ENCODE peak calls at places on chromosome 13, in nine cellular contexts. One of them, this sample, is unnamed.

GRCh38 chr13:110646442-110647364 is 31.4 kb downstream of the NAXD start:
- DNase-seq in heart left ventricle: no peak
- DNase-seq in endodermal cell: peak
- DNase-seq in astrocyte of the cerebellum: no peak
- DNase-seq in activated B cell treated with CpG ODN at 0.5 μM for 24 hours: no peak
- DNase-seq in nephron progenitor cell: no peak
- DNase-seq in AG09309: no peak
- DNase-seq in heart right ventricle: no peak
- DNase-seq in pancreas: no peak
- DNase-seq in this sample: no peak

GRCh38 chr13:110250258-110250891 is 56.6 kb downstream of the COL4A1 start:
- DNase-seq in AG09309: no peak
- DNase-seq in heart right ventricle: peak
- DNase-seq in activated B cell treated with CpG ODN at 0.5 μM for 24 hours: no peak
- DNase-seq in nephron progenitor cell: no peak
- DNase-seq in pancreas: no peak
- DNase-seq in astrocyte of the cerebellum: peak
- DNase-seq in endodermal cell: no peak
- DNase-seq in heart left ventricle: peak
- DNase-seq in this sample: peak

GRCh38 chr13:111978536-111978935 is 88.4 kb upstream of the SOX1 start:
- DNase-seq in pancreas: no peak
- DNase-seq in astrocyte of the cerebellum: no peak
- DNase-seq in endodermal cell: no peak
- DNase-seq in heart left ventricle: no peak
- DNase-seq in activated B cell treated with CpG ODN at 0.5 μM for 24 hours: no peak
- DNase-seq in heart right ventricle: no peak
- DNase-seq in nephron progenitor cell: no peak
- DNase-seq in AG09309: no peak
- DNase-seq in this sample: no peak

GRCh38 chr13:30107126-30107525 is 200.2 kb downstream of the KATNAL1 start:
- DNase-seq in endodermal cell: no peak
- DNase-seq in activated B cell treated with CpG ODN at 0.5 μM for 24 hours: no peak
- DNase-seq in nephron progenitor cell: no peak
- DNase-seq in heart left ventricle: no peak
- DNase-seq in astrocyte of the cerebellum: no peak
- DNase-seq in heart right ventricle: no peak
- DNase-seq in pancreas: no peak
- DNase-seq in AG09309: no peak
- DNase-seq in this sample: no peak

GRCh38 chr13:49678172-49678914 is 12.9 kb downstream of the EBPL start:
- DNase-seq in heart left ventricle: no peak
- DNase-seq in activated B cell treated with CpG ODN at 0.5 μM for 24 hours: no peak
- DNase-seq in heart right ventricle: no peak
- DNase-seq in endodermal cell: no peak
- DNase-seq in pancreas: no peak
- DNase-seq in astrocyte of the cerebellum: no peak
- DNase-seq in AG09309: no peak
- DNase-seq in nephron progenitor cell: no peak
- DNase-seq in this sample: no peak

GRCh38 chr13:48318714-48319457 is 15.3 kb downstream of the RB1 start:
- DNase-seq in nephron progenitor cell: no peak
- DNase-seq in heart left ventricle: peak
- DNase-seq in pancreas: no peak
- DNase-seq in astrocyte of the cerebellum: no peak
- DNase-seq in heart right ventricle: peak
- DNase-seq in activated B cell treated with CpG ODN at 0.5 μM for 24 hours: no peak
- DNase-seq in endodermal cell: no peak
- DNase-seq in AG09309: no peak
- DNase-seq in this sample: no peak

GRCh38 chr13:21822029-21822428 is 151.2 kb downstream of the FGF9 start:
- DNase-seq in pancreas: no peak
- DNase-seq in heart left ventricle: no peak
- DNase-seq in astrocyte of the cerebellum: no peak
- DNase-seq in heart right ventricle: no peak
- DNase-seq in endodermal cell: no peak
- DNase-seq in activated B cell treated with CpG ODN at 0.5 μM for 24 hours: no peak
- DNase-seq in nephron progenitor cell: no peak
- DNase-seq in AG09309: no peak
- DNase-seq in this sample: no peak

GRCh38 chr13:33276581-33276980 is 9.0 kb downstream of the STARD13 start:
- DNase-seq in heart left ventricle: no peak
- DNase-seq in nephron progenitor cell: no peak
- DNase-seq in heart right ventricle: no peak
- DNase-seq in endodermal cell: no peak
- DNase-seq in activated B cell treated with CpG ODN at 0.5 μM for 24 hours: no peak
- DNase-seq in astrocyte of the cerebellum: peak
- DNase-seq in AG09309: no peak
- DNase-seq in pancreas: no peak
- DNase-seq in this sample: no peak

GRCh38 chr13:64684685-64685431 is 2545.3 kb downstream of the PCDH9 start:
- DNase-seq in nephron progenitor cell: no peak
- DNase-seq in activated B cell treated with CpG ODN at 0.5 μM for 24 hours: no peak
- DNase-seq in heart right ventricle: no peak
- DNase-seq in pancreas: no peak
- DNase-seq in heart left ventricle: no peak
- DNase-seq in AG09309: no peak
- DNase-seq in endodermal cell: peak
- DNase-seq in astrocyte of the cerebellum: no peak
- DNase-seq in this sample: no peak

GRCh38 chr13:95749545-95749944 is 72.6 kb downstream of the DNAJC3 start:
- DNase-seq in heart left ventricle: no peak
- DNase-seq in pancreas: no peak
- DNase-seq in heart right ventricle: no peak
- DNase-seq in AG09309: no peak
- DNase-seq in astrocyte of the cerebellum: no peak
- DNase-seq in nephron progenitor cell: no peak
- DNase-seq in activated B cell treated with CpG ODN at 0.5 μM for 24 hours: no peak
- DNase-seq in endodermal cell: no peak
- DNase-seq in this sample: no peak

GRCh38 chr13:95741584-95742563 is 64.9 kb downstream of the DNAJC3 start:
- DNase-seq in endodermal cell: peak
- DNase-seq in nephron progenitor cell: no peak
- DNase-seq in heart right ventricle: no peak
- DNase-seq in AG09309: no peak
- DNase-seq in astrocyte of the cerebellum: no peak
- DNase-seq in pancreas: no peak
- DNase-seq in heart left ventricle: no peak
- DNase-seq in activated B cell treated with CpG ODN at 0.5 μM for 24 hours: no peak
- DNase-seq in this sample: no peak

GRCh38 chr13:95745289-95745688 is 68.3 kb downstream of the DNAJC3 start:
- DNase-seq in heart right ventricle: no peak
- DNase-seq in AG09309: no peak
- DNase-seq in astrocyte of the cerebellum: no peak
- DNase-seq in pancreas: no peak
- DNase-seq in heart left ventricle: no peak
- DNase-seq in nephron progenitor cell: no peak
- DNase-seq in endodermal cell: peak
- DNase-seq in activated B cell treated with CpG ODN at 0.5 μM for 24 hours: no peak
- DNase-seq in this sample: no peak

GRCh38 chr13:95743192-95743591 is 66.3 kb downstream of the DNAJC3 start:
- DNase-seq in endodermal cell: no peak
- DNase-seq in pancreas: no peak
- DNase-seq in heart left ventricle: no peak
- DNase-seq in AG09309: no peak
- DNase-seq in activated B cell treated with CpG ODN at 0.5 μM for 24 hours: no peak
- DNase-seq in astrocyte of the cerebellum: no peak
- DNase-seq in nephron progenitor cell: no peak
- DNase-seq in heart right ventricle: no peak
- DNase-seq in this sample: no peak

DNA sequence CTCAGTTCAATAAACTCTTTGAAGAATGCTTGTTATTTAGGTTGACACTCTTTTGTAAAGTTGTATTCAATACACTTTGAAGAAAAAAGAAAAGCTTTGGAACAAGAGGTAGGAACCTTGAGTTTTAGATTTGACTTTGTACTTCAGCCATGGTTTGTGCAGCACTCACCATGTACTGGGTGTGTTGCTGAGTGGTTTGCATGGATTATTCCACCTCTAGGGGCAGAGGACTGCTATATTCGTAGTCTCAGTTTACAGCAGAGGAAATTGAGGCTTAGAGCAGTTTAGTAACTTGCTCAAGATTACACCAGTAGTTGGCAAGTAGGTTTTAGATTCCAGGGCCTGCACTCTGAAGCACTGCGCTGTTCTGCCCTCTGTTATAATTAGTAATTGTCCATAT is 68.8 kb downstream of the DNAJC3 start:
- DNase-seq in heart right ventricle: no peak
- DNase-seq in nephron progenitor cell: no peak
- DNase-seq in endodermal cell: no peak
- DNase-seq in activated B cell treated with CpG ODN at 0.5 μM for 24 hours: no peak
- DNase-seq in AG09309: no peak
- DNase-seq in astrocyte of the cerebellum: no peak
- DNase-seq in pancreas: no peak
- DNase-seq in heart left ventricle: no peak
- DNase-seq in this sample: no peak
- TF ChIP-seq CTCF in heart right ventricle: no peak
- TF ChIP-seq CTCF in nephron progenitor cell: no peak
- TF ChIP-seq CTCF in endodermal cell: peak
- TF ChIP-seq CTCF in activated B cell treated with CpG ODN at 0.5 μM for 24 hours: no peak
- TF ChIP-seq CTCF in AG09309: peak
- TF ChIP-seq CTCF in astrocyte of the cerebellum: peak
- TF ChIP-seq CTCF in pancreas: no peak
- TF ChIP-seq CTCF in heart left ventricle: no peak
- TF ChIP-seq CTCF in this sample: no peak

DNA sequence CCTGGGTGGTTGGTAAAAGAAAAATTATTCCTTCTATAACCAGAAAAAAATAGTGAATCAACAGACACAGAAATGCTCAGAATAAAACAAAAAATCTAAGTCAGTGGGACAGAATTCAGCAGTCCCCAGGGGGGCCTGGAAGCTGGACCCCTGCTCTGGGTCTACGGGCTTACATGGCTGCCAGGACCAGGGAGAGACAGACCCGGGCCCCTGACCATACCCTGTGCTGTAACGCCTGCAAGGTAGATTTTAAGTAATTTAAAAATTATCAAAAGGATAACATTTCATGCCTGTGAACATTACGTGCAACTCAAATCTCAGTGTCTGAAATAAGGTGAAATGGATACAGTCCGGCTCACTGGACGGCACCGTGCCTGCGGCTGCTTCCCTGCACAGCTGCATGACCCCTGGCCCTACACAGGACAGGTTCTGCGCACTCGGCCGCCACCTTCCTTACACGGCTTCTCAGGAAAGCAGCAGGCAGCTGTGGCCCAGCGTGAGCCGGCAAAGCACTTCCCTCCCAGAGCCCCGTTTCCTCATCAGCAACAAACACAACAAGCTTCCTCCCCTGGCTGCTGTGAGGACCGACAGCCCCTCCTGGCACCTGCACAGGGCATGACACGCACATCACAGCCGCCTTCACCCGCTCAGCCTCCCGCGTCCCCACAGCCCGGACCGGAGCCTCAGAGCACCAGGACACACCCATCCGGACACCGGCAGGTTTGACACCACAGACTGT is 22.2 kb downstream of the RASA3 start:
- DNase-seq in heart right ventricle: no peak
- DNase-seq in activated B cell treated with CpG ODN at 0.5 μM for 24 hours: peak
- DNase-seq in AG09309: no peak
- DNase-seq in astrocyte of the cerebellum: no peak
- DNase-seq in pancreas: no peak
- DNase-seq in endodermal cell: peak
- DNase-seq in heart left ventricle: peak
- DNase-seq in nephron progenitor cell: no peak
- DNase-seq in this sample: no peak
- TF ChIP-seq CTCF in heart right ventricle: no peak
- TF ChIP-seq CTCF in activated B cell treated with CpG ODN at 0.5 μM for 24 hours: no peak
- TF ChIP-seq CTCF in AG09309: no peak
- TF ChIP-seq CTCF in astrocyte of the cerebellum: no peak
- TF ChIP-seq CTCF in pancreas: no peak
- TF ChIP-seq CTCF in endodermal cell: peak
- TF ChIP-seq CTCF in heart left ventricle: no peak
- TF ChIP-seq CTCF in nephron progenitor cell: no peak
- TF ChIP-seq CTCF in this sample: no peak

GRCh38 chr13:23466144-23467002 is 32.9 kb upstream of the SACS start:
- DNase-seq in nephron progenitor cell: peak
- DNase-seq in activated B cell treated with CpG ODN at 0.5 μM for 24 hours: peak
- DNase-seq in AG09309: no peak
- DNase-seq in heart right ventricle: peak
- DNase-seq in astrocyte of the cerebellum: peak
- DNase-seq in endodermal cell: peak
- DNase-seq in heart left ventricle: peak
- DNase-seq in pancreas: peak
- DNase-seq in this sample: peak
- TF ChIP-seq CTCF in nephron progenitor cell: peak
- TF ChIP-seq CTCF in activated B cell treated with CpG ODN at 0.5 μM for 24 hours: no peak
- TF ChIP-seq CTCF in AG09309: peak
- TF ChIP-seq CTCF in heart right ventricle: peak
- TF ChIP-seq CTCF in astrocyte of the cerebellum: peak
- TF ChIP-seq CTCF in endodermal cell: peak
- TF ChIP-seq CTCF in heart left ventricle: peak
- TF ChIP-seq CTCF in pancreas: no peak
- TF ChIP-seq CTCF in this sample: peak

DNA sequence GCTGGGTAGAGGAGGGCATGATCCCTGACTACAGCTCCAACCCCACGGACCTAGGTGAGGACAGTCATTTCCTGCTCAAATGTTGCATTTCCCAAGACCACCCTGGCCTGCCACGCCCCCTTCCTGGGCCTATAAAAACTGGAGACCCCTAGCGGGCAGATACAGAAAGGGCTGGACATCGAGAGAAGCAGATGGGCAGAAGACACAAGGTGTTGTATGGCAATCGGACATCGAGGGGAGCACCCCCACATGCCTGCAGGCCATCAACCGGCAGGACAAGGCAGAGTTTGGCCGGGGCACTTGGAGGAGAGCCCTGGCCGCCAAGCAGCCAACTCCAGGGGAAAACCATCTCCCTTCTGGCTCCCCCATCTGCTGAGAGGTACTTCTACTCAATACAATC is 746.4 kb downstream of the PCDH9 start:
- DNase-seq in AG09309: no peak
- DNase-seq in nephron progenitor cell: no peak
- DNase-seq in astrocyte of the cerebellum: no peak
- DNase-seq in endodermal cell: peak
- DNase-seq in heart right ventricle: no peak
- DNase-seq in heart left ventricle: no peak
- DNase-seq in pancreas: no peak
- DNase-seq in activated B cell treated with CpG ODN at 0.5 μM for 24 hours: no peak
- DNase-seq in this sample: no peak
- TF ChIP-seq CTCF in AG09309: no peak
- TF ChIP-seq CTCF in nephron progenitor cell: no peak
- TF ChIP-seq CTCF in astrocyte of the cerebellum: no peak
- TF ChIP-seq CTCF in endodermal cell: no peak
- TF ChIP-seq CTCF in heart right ventricle: no peak
- TF ChIP-seq CTCF in heart left ventricle: no peak
- TF ChIP-seq CTCF in pancreas: no peak
- TF ChIP-seq CTCF in activated B cell treated with CpG ODN at 0.5 μM for 24 hours: no peak
- TF ChIP-seq CTCF in this sample: no peak

GRCh38 chr13:85816413-85816812 is 17.2 kb upstream of the SLITRK6 start:
- DNase-seq in activated B cell treated with CpG ODN at 0.5 μM for 24 hours: no peak
- DNase-seq in heart right ventricle: no peak
- DNase-seq in astrocyte of the cerebellum: no peak
- DNase-seq in heart left ventricle: no peak
- DNase-seq in endodermal cell: no peak
- DNase-seq in pancreas: no peak
- DNase-seq in nephron progenitor cell: no peak
- DNase-seq in AG09309: no peak
- DNase-seq in this sample: no peak
- TF ChIP-seq CTCF in activated B cell treated with CpG ODN at 0.5 μM for 24 hours: no peak
- TF ChIP-seq CTCF in heart right ventricle: no peak
- TF ChIP-seq CTCF in astrocyte of the cerebellum: no peak
- TF ChIP-seq CTCF in heart left ventricle: no peak
- TF ChIP-seq CTCF in endodermal cell: peak
- TF ChIP-seq CTCF in pancreas: no peak
- TF ChIP-seq CTCF in nephron progenitor cell: no peak
- TF ChIP-seq CTCF in AG09309: no peak
- TF ChIP-seq CTCF in this sample: no peak

This sample was measured in AG09319.